ENCODE peak calls at places on chromosomes 2 and 18, in five cellular contexts. Y is fibroblast of the aortic adventitia, K is epithelial cell of prostate, L is ovary, V is anterior cingulate cortex. S is an unnamed sample.
A peak's percentile ranks its signal among the peaks of the same experiment; 100 is the strongest.

GRCh38 chr2:220857371-220857770 is 714.7 kb downstream of the EPHA4 start:
- DNase-seq in Y (no peak), K (no peak), L (no peak), V (no peak), S (no peak)

GRCh38 chr18:73283788-73284187 is 416.0 kb upstream of the NETO1 start:
- DNase-seq in Y (no peak), K (peak; percentile 66), L (no peak), V (no peak), S (no peak)

GRCh38 chr18:42706618-42707017 is 408.9 kb downstream of the RIT2 start:
- DNase-seq in Y (peak; percentile 4), K (peak; percentile 93), L (no peak), V (no peak), S (no peak)

GRCh38 chr18:78721281-78721949 is 258.2 kb upstream of the SALL3 start:
- DNase-seq in Y (no peak), K (no peak), L (no peak), V (no peak), S (no peak)

GRCh38 chr2:11542275-11542819 is 8.5 kb downstream of the GREB1 start:
- DNase-seq in Y (no peak), K (no peak), L (no peak), V (no peak), S (no peak)

GRCh38 chr2:1707771-1708351 is 36.5 kb downstream of the PXDN start:
- DNase-seq in Y (peak; percentile 98), K (no peak), L (peak; percentile 39), V (no peak), S (no peak)

GRCh38 chr2:69797836-69798465 is 31.5 kb upstream of the GMCL1 start:
- DNase-seq in Y (no peak), K (no peak), L (no peak), V (no peak), S (no peak)

GRCh38 chr2:238141541-238142318 is 3.3 kb downstream of the KLHL30 start:
- DNase-seq in Y (no peak), K (peak; percentile 64), L (no peak), V (no peak), S (no peak)

GRCh38 chr2:236663267-236663666 is 93.6 kb downstream of the ACKR3 start:
- DNase-seq in Y (peak; percentile 95), K (no peak), L (no peak), V (no peak), S (no peak)

GRCh38 chr2:167196461-167197252 is 308.4 kb downstream of the XIRP2 start:
- DNase-seq in Y (peak; percentile 88), K (no peak), L (no peak), V (no peak), S (no peak)

GRCh38 chr2:175698076-175698475 is 304.0 kb downstream of the LNPK start:
- DNase-seq in Y (no peak), K (no peak), L (no peak), V (no peak), S (no peak)

GRCh38 chr2:176669398-176670174 is 400.3 kb downstream of the MTX2 start:
- DNase-seq in Y (no peak), K (no peak), L (no peak), V (no peak), S (no peak)

GRCh38 chr2:37614061-37614802 is 57.2 kb downstream of the CDC42EP3 start:
- DNase-seq in Y (peak; percentile 85), K (peak; percentile 18), L (no peak), V (no peak), S (no peak)

GRCh38 chr2:38245114-38245641 is 131.9 kb downstream of the ATL2 start:
- DNase-seq in Y (no peak), K (peak; percentile 27), L (no peak), V (no peak), S (no peak)

GRCh38 chr18:8045890-8046289 is 478.8 kb downstream of the PTPRM start:
- DNase-seq in Y (no peak), K (no peak), L (no peak), V (no peak), S (no peak)

GRCh38 chr2:169716229-169716886 is 17.3 kb upstream of the KLHL23 start:
- DNase-seq in Y (peak; percentile 53), K (no peak), L (no peak), V (no peak), S (no peak)

GRCh38 chr2:159982270-159982669 is 80.1 kb downstream of the PLA2R1 start:
- DNase-seq in Y (peak; percentile 85), K (peak; percentile 53), L (peak; percentile 46), V (no peak), S (no peak)

GRCh38 chr2:26577442-26578433 is 63.4 kb downstream of the CIB4 start:
- DNase-seq in Y (peak; percentile 66), K (no peak), L (peak; percentile 48), V (no peak), S (peak; percentile 76)

GRCh38 chr2:196809260-196809659 is at the start of gene C2orf66:
- DNase-seq in Y (no peak), K (no peak), L (no peak), V (no peak), S (no peak)

GRCh38 chr2:45128580-45128997 is 119.3 kb upstream of the SIX2 start:
- DNase-seq in Y (peak; percentile 99), K (peak; percentile 3), L (no peak), V (no peak), S (no peak)